ENCODE peak calls at places on chromosomes 4 and X, in four cellular contexts. One of them, this sample, is unnamed.

GRCh38 chr4:70992354-70992753 is 1.1 kb upstream of the DCK start:
- DNase-seq in right atrium auricular region: no peak
- DNase-seq in stimulated activated CD8-positive, alpha-beta memory T cell treated with anti-CD3 and anti-CD28 coated beads, Interleukin-4, amount 100 ng/mL, for 24 hours: no peak
- DNase-seq in NCI-H774: peak
- DNase-seq in this sample: peak

GRCh38 chrX:153061732-153062131 is 5.5 kb downstream of the PNMA3 start:
- DNase-seq in stimulated activated CD8-positive, alpha-beta memory T cell treated with anti-CD3 and anti-CD28 coated beads, Interleukin-4, amount 100 ng/mL, for 24 hours: no peak
- DNase-seq in right atrium auricular region: no peak
- DNase-seq in NCI-H774: no peak
- DNase-seq in this sample: no peak

GRCh38 chr4:153318696-153319320 is 25.7 kb upstream of the MND1 start:
- DNase-seq in right atrium auricular region: no peak
- DNase-seq in stimulated activated CD8-positive, alpha-beta memory T cell treated with anti-CD3 and anti-CD28 coated beads, Interleukin-4, amount 100 ng/mL, for 24 hours: no peak
- DNase-seq in NCI-H774: peak
- DNase-seq in this sample: peak

GRCh38 chrX:45743906-45744625 is 543.4 kb upstream of the DIPK2B start:
- DNase-seq in NCI-H774: no peak
- DNase-seq in stimulated activated CD8-positive, alpha-beta memory T cell treated with anti-CD3 and anti-CD28 coated beads, Interleukin-4, amount 100 ng/mL, for 24 hours: no peak
- DNase-seq in right atrium auricular region: no peak
- DNase-seq in this sample: no peak

GRCh38 chr4:98801259-98801725 is 127.6 kb downstream of the EIF4E start:
- DNase-seq in NCI-H774: no peak
- DNase-seq in right atrium auricular region: no peak
- DNase-seq in stimulated activated CD8-positive, alpha-beta memory T cell treated with anti-CD3 and anti-CD28 coated beads, Interleukin-4, amount 100 ng/mL, for 24 hours: no peak
- DNase-seq in this sample: no peak

GRCh38 chr4:124635331-124635730 is 77.2 kb downstream of the ANKRD50 start:
- DNase-seq in right atrium auricular region: no peak
- DNase-seq in NCI-H774: no peak
- DNase-seq in stimulated activated CD8-positive, alpha-beta memory T cell treated with anti-CD3 and anti-CD28 coated beads, Interleukin-4, amount 100 ng/mL, for 24 hours: no peak
- DNase-seq in this sample: no peak

GRCh38 chr4:157389751-157390150 is 169.2 kb downstream of the GRIA2 start:
- DNase-seq in NCI-H774: no peak
- DNase-seq in stimulated activated CD8-positive, alpha-beta memory T cell treated with anti-CD3 and anti-CD28 coated beads, Interleukin-4, amount 100 ng/mL, for 24 hours: no peak
- DNase-seq in right atrium auricular region: no peak
- DNase-seq in this sample: no peak

GRCh38 chrX:109626637-109627036 is 1.7 kb upstream of the KCNE5 start:
- DNase-seq in NCI-H774: no peak
- DNase-seq in stimulated activated CD8-positive, alpha-beta memory T cell treated with anti-CD3 and anti-CD28 coated beads, Interleukin-4, amount 100 ng/mL, for 24 hours: no peak
- DNase-seq in right atrium auricular region: no peak
- DNase-seq in this sample: no peak

GRCh38 chr4:26601204-26601603 is 17.3 kb downstream of the TBC1D19 start:
- DNase-seq in NCI-H774: no peak
- DNase-seq in stimulated activated CD8-positive, alpha-beta memory T cell treated with anti-CD3 and anti-CD28 coated beads, Interleukin-4, amount 100 ng/mL, for 24 hours: no peak
- DNase-seq in right atrium auricular region: no peak
- DNase-seq in this sample: no peak

GRCh38 chr4:16852644-16853043 is 45.8 kb downstream of the LDB2 start:
- DNase-seq in right atrium auricular region: no peak
- DNase-seq in NCI-H774: no peak
- DNase-seq in stimulated activated CD8-positive, alpha-beta memory T cell treated with anti-CD3 and anti-CD28 coated beads, Interleukin-4, amount 100 ng/mL, for 24 hours: no peak
- DNase-seq in this sample: no peak

GRCh38 chrX:16838202-16839066 is 31.7 kb downstream of the RBBP7 start:
- DNase-seq in stimulated activated CD8-positive, alpha-beta memory T cell treated with anti-CD3 and anti-CD28 coated beads, Interleukin-4, amount 100 ng/mL, for 24 hours: no peak
- DNase-seq in NCI-H774: no peak
- DNase-seq in right atrium auricular region: no peak
- DNase-seq in this sample: no peak

GRCh38 chrX:153640736-153641574 is 6.0 kb upstream of the DUSP9 start:
- DNase-seq in stimulated activated CD8-positive, alpha-beta memory T cell treated with anti-CD3 and anti-CD28 coated beads, Interleukin-4, amount 100 ng/mL, for 24 hours: no peak
- DNase-seq in NCI-H774: no peak
- DNase-seq in right atrium auricular region: no peak
- DNase-seq in this sample: no peak

GRCh38 chr4:22410645-22411247 is 105.1 kb downstream of the ADGRA3 start:
- DNase-seq in stimulated activated CD8-positive, alpha-beta memory T cell treated with anti-CD3 and anti-CD28 coated beads, Interleukin-4, amount 100 ng/mL, for 24 hours: no peak
- DNase-seq in NCI-H774: peak
- DNase-seq in right atrium auricular region: no peak
- DNase-seq in this sample: no peak

GRCh38 chrX:50579955-50580354 is 109.3 kb upstream of the DGKK start:
- DNase-seq in NCI-H774: peak
- DNase-seq in right atrium auricular region: no peak
- DNase-seq in stimulated activated CD8-positive, alpha-beta memory T cell treated with anti-CD3 and anti-CD28 coated beads, Interleukin-4, amount 100 ng/mL, for 24 hours: peak
- DNase-seq in this sample: peak

GRCh38 chr4:139458999-139459398 is 5.1 kb downstream of the RAB33B start:
- DNase-seq in NCI-H774: no peak
- DNase-seq in right atrium auricular region: no peak
- DNase-seq in stimulated activated CD8-positive, alpha-beta memory T cell treated with anti-CD3 and anti-CD28 coated beads, Interleukin-4, amount 100 ng/mL, for 24 hours: no peak
- DNase-seq in this sample: no peak

GRCh38 chr4:52604215-52604614 is 54.9 kb downstream of the USP46 start:
- DNase-seq in NCI-H774: no peak
- DNase-seq in stimulated activated CD8-positive, alpha-beta memory T cell treated with anti-CD3 and anti-CD28 coated beads, Interleukin-4, amount 100 ng/mL, for 24 hours: no peak
- DNase-seq in right atrium auricular region: no peak
- DNase-seq in this sample: no peak

GRCh38 chr4:185839204-185839712 is 27.3 kb upstream of the SORBS2 start:
- DNase-seq in NCI-H774: no peak
- DNase-seq in stimulated activated CD8-positive, alpha-beta memory T cell treated with anti-CD3 and anti-CD28 coated beads, Interleukin-4, amount 100 ng/mL, for 24 hours: no peak
- DNase-seq in right atrium auricular region: no peak
- DNase-seq in this sample: no peak

GRCh38 chrX:43087825-43088224 is 309.9 kb upstream of the PPP1R2C start:
- DNase-seq in stimulated activated CD8-positive, alpha-beta memory T cell treated with anti-CD3 and anti-CD28 coated beads, Interleukin-4, amount 100 ng/mL, for 24 hours: no peak
- DNase-seq in NCI-H774: no peak
- DNase-seq in right atrium auricular region: no peak
- DNase-seq in this sample: no peak

GRCh38 chrX:46722742-46723568 is 36.0 kb downstream of the SLC9A7 start:
- DNase-seq in right atrium auricular region: no peak
- DNase-seq in stimulated activated CD8-positive, alpha-beta memory T cell treated with anti-CD3 and anti-CD28 coated beads, Interleukin-4, amount 100 ng/mL, for 24 hours: no peak
- DNase-seq in NCI-H774: no peak
- DNase-seq in this sample: no peak

GRCh38 chrX:152884171-152884570 is 13.7 kb upstream of the ZNF185 start:
- DNase-seq in NCI-H774: no peak
- DNase-seq in right atrium auricular region: no peak
- DNase-seq in stimulated activated CD8-positive, alpha-beta memory T cell treated with anti-CD3 and anti-CD28 coated beads, Interleukin-4, amount 100 ng/mL, for 24 hours: no peak
- DNase-seq in this sample: no peak

GRCh38 chr4:74114234-74114633 is 15.2 kb upstream of the CXCL2 start:
- DNase-seq in stimulated activated CD8-positive, alpha-beta memory T cell treated with anti-CD3 and anti-CD28 coated beads, Interleukin-4, amount 100 ng/mL, for 24 hours: no peak
- DNase-seq in NCI-H774: no peak
- DNase-seq in right atrium auricular region: no peak
- DNase-seq in this sample: no peak

GRCh38 chr4:1399508-1400190 is 6.6 kb downstream of the NKX1-1 start:
- DNase-seq in NCI-H774: no peak
- DNase-seq in right atrium auricular region: no peak
- DNase-seq in stimulated activated CD8-positive, alpha-beta memory T cell treated with anti-CD3 and anti-CD28 coated beads, Interleukin-4, amount 100 ng/mL, for 24 hours: no peak
- DNase-seq in this sample: no peak

GRCh38 chrX:53711446-53711845 is 24.9 kb upstream of the HUWE1 start:
- DNase-seq in stimulated activated CD8-positive, alpha-beta memory T cell treated with anti-CD3 and anti-CD28 coated beads, Interleukin-4, amount 100 ng/mL, for 24 hours: no peak
- DNase-seq in right atrium auricular region: no peak
- DNase-seq in NCI-H774: no peak
- DNase-seq in this sample: no peak

GRCh38 chr4:80183196-80184052 is 13.9 kb upstream of the PRDM8 start:
- DNase-seq in right atrium auricular region: no peak
- DNase-seq in stimulated activated CD8-positive, alpha-beta memory T cell treated with anti-CD3 and anti-CD28 coated beads, Interleukin-4, amount 100 ng/mL, for 24 hours: no peak
- DNase-seq in NCI-H774: no peak
- DNase-seq in this sample: no peak

GRCh38 chr4:1667273-1667672 is 16.8 kb downstream of the FAM53A start:
- DNase-seq in right atrium auricular region: no peak
- DNase-seq in NCI-H774: no peak
- DNase-seq in stimulated activated CD8-positive, alpha-beta memory T cell treated with anti-CD3 and anti-CD28 coated beads, Interleukin-4, amount 100 ng/mL, for 24 hours: no peak
- DNase-seq in this sample: no peak

GRCh38 chr4:188262464-188262863 is 123.2 kb downstream of the TRIML1 start:
- DNase-seq in stimulated activated CD8-positive, alpha-beta memory T cell treated with anti-CD3 and anti-CD28 coated beads, Interleukin-4, amount 100 ng/mL, for 24 hours: no peak
- DNase-seq in NCI-H774: no peak
- DNase-seq in right atrium auricular region: no peak
- DNase-seq in this sample: no peak

GRCh38 chr4:80694178-80694577 is 336.3 kb upstream of the BMP3 start:
- DNase-seq in right atrium auricular region: no peak
- DNase-seq in NCI-H774: no peak
- DNase-seq in stimulated activated CD8-positive, alpha-beta memory T cell treated with anti-CD3 and anti-CD28 coated beads, Interleukin-4, amount 100 ng/mL, for 24 hours: no peak
- DNase-seq in this sample: no peak